ENCODE peak calls at places on chromosomes 11 and 22, in ten cellular contexts. One of them, this sample, is unnamed.

GRCh38 chr11:58301576-58301975 is 33.5 kb upstream of the OR10W1 start:
- DNase-seq in body of pancreas: no peak
- DNase-seq in naive thymus-derived CD8-positive, alpha-beta T cell: no peak
- DNase-seq in AG09309: peak
- DNase-seq in EH: peak
- DNase-seq in astrocyte of the hippocampus: peak
- DNase-seq in Right ventricle myocardium superior: no peak
- DNase-seq in colonic mucosa: no peak
- DNase-seq in HS-5: peak
- DNase-seq in mammary epithelial cell: peak
- DNase-seq in this sample: peak

GRCh38 chr11:111586305-111586915 is 15.8 kb upstream of the SIK2 start:
- DNase-seq in astrocyte of the hippocampus: peak
- DNase-seq in HS-5: no peak
- DNase-seq in Right ventricle myocardium superior: no peak
- DNase-seq in colonic mucosa: peak
- DNase-seq in naive thymus-derived CD8-positive, alpha-beta T cell: peak
- DNase-seq in body of pancreas: peak
- DNase-seq in mammary epithelial cell: peak
- DNase-seq in AG09309: no peak
- DNase-seq in EH: peak
- DNase-seq in this sample: peak

GRCh38 chr11:26963764-26964163 is 30.1 kb upstream of the FIBIN start:
- DNase-seq in HS-5: no peak
- DNase-seq in EH: no peak
- DNase-seq in mammary epithelial cell: no peak
- DNase-seq in AG09309: no peak
- DNase-seq in Right ventricle myocardium superior: no peak
- DNase-seq in astrocyte of the hippocampus: no peak
- DNase-seq in body of pancreas: no peak
- DNase-seq in naive thymus-derived CD8-positive, alpha-beta T cell: no peak
- DNase-seq in colonic mucosa: no peak
- DNase-seq in this sample: no peak

GRCh38 chr11:64378335-64378884 is 19.4 kb downstream of the RPS6KA4 start:
- DNase-seq in Right ventricle myocardium superior: no peak
- DNase-seq in body of pancreas: peak
- DNase-seq in colonic mucosa: no peak
- DNase-seq in astrocyte of the hippocampus: no peak
- DNase-seq in AG09309: no peak
- DNase-seq in naive thymus-derived CD8-positive, alpha-beta T cell: no peak
- DNase-seq in HS-5: no peak
- DNase-seq in EH: peak
- DNase-seq in mammary epithelial cell: no peak
- DNase-seq in this sample: no peak

GRCh38 chr11:7893792-7894191 is 37.3 kb downstream of the OR10A6 start:
- DNase-seq in astrocyte of the hippocampus: no peak
- DNase-seq in Right ventricle myocardium superior: no peak
- DNase-seq in HS-5: no peak
- DNase-seq in colonic mucosa: peak
- DNase-seq in mammary epithelial cell: no peak
- DNase-seq in naive thymus-derived CD8-positive, alpha-beta T cell: no peak
- DNase-seq in AG09309: no peak
- DNase-seq in EH: no peak
- DNase-seq in body of pancreas: peak
- DNase-seq in this sample: no peak

GRCh38 chr11:122791836-122792235 is 46.5 kb upstream of the CRTAM start:
- DNase-seq in mammary epithelial cell: no peak
- DNase-seq in HS-5: no peak
- DNase-seq in naive thymus-derived CD8-positive, alpha-beta T cell: no peak
- DNase-seq in astrocyte of the hippocampus: peak
- DNase-seq in EH: peak
- DNase-seq in AG09309: no peak
- DNase-seq in Right ventricle myocardium superior: no peak
- DNase-seq in colonic mucosa: no peak
- DNase-seq in body of pancreas: no peak
- DNase-seq in this sample: no peak

GRCh38 chr11:89491141-89491690 is at the start of gene NOX4:
- DNase-seq in Right ventricle myocardium superior: peak
- DNase-seq in mammary epithelial cell: no peak
- DNase-seq in naive thymus-derived CD8-positive, alpha-beta T cell: no peak
- DNase-seq in AG09309: no peak
- DNase-seq in EH: peak
- DNase-seq in colonic mucosa: no peak
- DNase-seq in body of pancreas: no peak
- DNase-seq in HS-5: no peak
- DNase-seq in astrocyte of the hippocampus: peak
- DNase-seq in this sample: no peak

GRCh38 chr11:12410006-12410728 is 32.8 kb downstream of the PARVA start:
- DNase-seq in astrocyte of the hippocampus: peak
- DNase-seq in HS-5: no peak
- DNase-seq in EH: peak
- DNase-seq in colonic mucosa: no peak
- DNase-seq in naive thymus-derived CD8-positive, alpha-beta T cell: no peak
- DNase-seq in AG09309: no peak
- DNase-seq in mammary epithelial cell: peak
- DNase-seq in body of pancreas: no peak
- DNase-seq in Right ventricle myocardium superior: no peak
- DNase-seq in this sample: no peak

GRCh38 chr11:91459840-91460239 is 764.8 kb upstream of the FAT3 start:
- DNase-seq in EH: no peak
- DNase-seq in HS-5: peak
- DNase-seq in body of pancreas: no peak
- DNase-seq in Right ventricle myocardium superior: no peak
- DNase-seq in AG09309: no peak
- DNase-seq in astrocyte of the hippocampus: no peak
- DNase-seq in mammary epithelial cell: no peak
- DNase-seq in naive thymus-derived CD8-positive, alpha-beta T cell: no peak
- DNase-seq in colonic mucosa: no peak
- DNase-seq in this sample: peak

GRCh38 chr22:39719559-39720450 is 149.3 kb downstream of the CACNA1I start:
- DNase-seq in AG09309: no peak
- DNase-seq in body of pancreas: no peak
- DNase-seq in HS-5: no peak
- DNase-seq in astrocyte of the hippocampus: no peak
- DNase-seq in mammary epithelial cell: no peak
- DNase-seq in naive thymus-derived CD8-positive, alpha-beta T cell: no peak
- DNase-seq in EH: no peak
- DNase-seq in colonic mucosa: no peak
- DNase-seq in Right ventricle myocardium superior: no peak
- DNase-seq in this sample: no peak

GRCh38 chr11:73361953-73362776 is 14.0 kb upstream of the RELT start:
- DNase-seq in HS-5: no peak
- DNase-seq in colonic mucosa: no peak
- DNase-seq in naive thymus-derived CD8-positive, alpha-beta T cell: no peak
- DNase-seq in body of pancreas: no peak
- DNase-seq in mammary epithelial cell: no peak
- DNase-seq in AG09309: no peak
- DNase-seq in Right ventricle myocardium superior: no peak
- DNase-seq in EH: no peak
- DNase-seq in astrocyte of the hippocampus: no peak
- DNase-seq in this sample: no peak

This sample was measured in foreskin keratinocyte.